ENCODE peak calls at places on chromosomes 4 and X, in five cellular contexts. Z is GM06990; H is kidney tubule cell; Q is ecto neural progenitor cell; U is activated T-helper 2 cell treated with anti-CD3 and anti-CD28 coated beads, Interferon-gamma antibody, Interleukin-2, Interleukin-4, amounts not matched to agents 10 μg/mL and 5 μg/mL and 100 μg/mL, durations not matched to agents 14 hours and 24 hours and 36 hours. C is an unnamed sample.

GRCh38 chrX:87664381-87664780 is 146.8 kb downstream of the KLHL4 start:
- DNase-seq in U (no peak), Q (no peak), Z (no peak), H (peak), C (no peak)

GRCh38 chrX:46260502-46260901 is 284.7 kb downstream of the ZNF674 start:
- DNase-seq in H (peak), Q (no peak), U (no peak), Z (no peak), C (peak)

GRCh38 chr4:25658357-25658771 is 2.7 kb downstream of the SLC34A2 start:
- DNase-seq in H (no peak), U (no peak), Q (no peak), Z (no peak), C (no peak)

GRCh38 chr4:169253087-169253675 is 17.6 kb downstream of the SH3RF1 start:
- DNase-seq in U (no peak), Q (no peak), H (peak), Z (no peak), C (no peak)

GRCh38 chrX:22135171-22135711 is 103.1 kb downstream of the PHEX start:
- DNase-seq in U (no peak), Z (no peak), H (peak), Q (peak), C (peak)

GRCh38 chr4:157459789-157460188 is 239.3 kb downstream of the GRIA2 start:
- DNase-seq in U (no peak), Z (no peak), H (peak), Q (no peak), C (no peak)

GRCh38 chr4:180840142-180840541 is 1403.1 kb upstream of the TENM3 start:
- DNase-seq in U (no peak), Q (no peak), Z (no peak), H (no peak), C (no peak)

GRCh38 chrX:108484251-108484650 is 44.6 kb downstream of the COL4A5 start:
- DNase-seq in Q (no peak), H (no peak), Z (no peak), U (no peak), C (no peak)

GRCh38 chr4:110197421-110198398 is 705 bp downstream of the ELOVL6 start:
- DNase-seq in H (peak), Q (peak), U (peak), Z (peak), C (peak)

GRCh38 chr4:1192493-1193205 is 20.3 kb upstream of the SPON2 start:
- DNase-seq in U (no peak), Q (peak), H (no peak), Z (peak), C (peak)

GRCh38 chrX:47707031-47707780 is 48.2 kb upstream of the UXT start:
- DNase-seq in Q (no peak), Z (no peak), U (no peak), H (no peak), C (no peak)

GRCh38 chr4:120749445-120750151 is 172.9 kb downstream of the PRDM5 start:
- DNase-seq in H (no peak), U (no peak), Q (no peak), Z (peak), C (no peak)

GRCh38 chr4:95129708-95130343 is 372.1 kb downstream of the BMPR1B start:
- DNase-seq in H (peak), Q (no peak), Z (no peak), U (no peak), C (peak)

GRCh38 chrX:40148439-40149285 is 50.9 kb upstream of the BCOR start:
- DNase-seq in U (no peak), Q (peak), Z (no peak), H (no peak), C (no peak)

GRCh38 chr4:109043286-109043685 is 259.2 kb downstream of the COL25A1 start:
- DNase-seq in H (no peak), Q (no peak), Z (no peak), U (no peak), C (no peak)

C was measured in Daoy.